ENCODE peak calls at places on chromosomes 7 and 10, in eight cellular contexts. Q is lung; N is stimulated activated CD8-positive, alpha-beta memory T cell treated with anti-CD3 and anti-CD28 coated beads, Interleukin-15, amount 100 ng/mL, for 24 hours; G is NCI-H1092; S is cardiac fibroblast; H is NCI-H2029; A is iPS-NIHi11; P is pancreas. W is an unnamed sample.

GRCh38 chr7:37480642-37481041 is 32.0 kb upstream of the ELMO1 start:
- DNase-seq in Q (no peak), N (no peak), G (no peak), S (no peak), H (no peak), A (no peak), P (no peak), W (no peak)

GRCh38 chr10:65861249-65861648 is 1064.6 kb upstream of the LRRTM3 start:
- DNase-seq in Q (no peak), N (no peak), G (no peak), S (peak; percentile 4), H (no peak), A (no peak), P (no peak), W (no peak)

GRCh38 chr7:106217089-106217542 is 67.7 kb downstream of the NAMPT start:
- DNase-seq in Q (peak; percentile 82), N (no peak), G (no peak), S (peak; percentile 75), H (no peak), A (no peak), P (peak; percentile 49), W (no peak)

GRCh38 chr10:28913436-28913835 is 236.1 kb downstream of the BAMBI start:
- DNase-seq in Q (no peak), N (no peak), G (no peak), S (no peak), H (no peak), A (no peak), P (no peak), W (no peak)

GRCh38 chr7:106045139-106045538 is 67.0 kb downstream of the SYPL1 start:
- DNase-seq in Q (no peak), N (no peak), G (no peak), S (no peak), H (no peak), A (no peak), P (no peak), W (no peak)

GRCh38 chr7:21086688-21087087 is 300.0 kb upstream of the SP8 start:
- DNase-seq in Q (no peak), N (no peak), G (no peak), S (no peak), H (no peak), A (peak; percentile 26), P (peak; percentile 36), W (peak; percentile 95)

GRCh38 chr10:24806262-24806661 is 82.6 kb upstream of the ARHGAP21 start:
- DNase-seq in Q (no peak), N (no peak), G (no peak), S (no peak), H (no peak), A (no peak), P (no peak), W (no peak)

GRCh38 chr7:101555269-101555920 is 73.7 kb downstream of the MYL10 start:
- DNase-seq in Q (no peak), N (no peak), G (no peak), S (no peak), H (no peak), A (no peak), P (no peak), W (no peak)

W was measured in NCI-H1105 treated with DMSO at 0.1 percent for 48 hours.